ENCODE peak calls at places on chromosomes 5 and 9, in seven cellular contexts. I is kidney, U is tibial nerve, N is tibial artery, J is AG04449, X is foreskin fibroblast, H is pancreas. P is an unnamed sample.

GRCh38 chr5:54469655-54470054 is 14.2 kb downstream of the HSPB3 start:
- DNase-seq in J (no peak), I (no peak), U (no peak), X (peak), N (no peak), H (no peak), P (no peak)

GRCh38 chr5:150021491-150022162 is 21.1 kb downstream of the HMGXB3 start:
- DNase-seq in X (peak), U (no peak), N (peak), H (no peak), I (peak), J (no peak), P (peak)

GRCh38 chr9:3894764-3895163 is 369.0 kb upstream of the RFX3 start:
- DNase-seq in N (no peak), J (peak), X (peak), I (no peak), U (no peak), H (no peak), P (no peak)

GRCh38 chr5:147949711-147950573 is 43.6 kb upstream of the C5orf46 start:
- DNase-seq in I (no peak), N (no peak), H (no peak), U (no peak), X (peak), J (peak), P (no peak)

GRCh38 chr5:76524872-76525271 is 98.3 kb downstream of the F2RL2 start:
- DNase-seq in X (no peak), H (no peak), I (no peak), N (no peak), J (no peak), U (no peak), P (no peak)

GRCh38 chr5:180785151-180785781 is 17.3 kb downstream of the MGAT1 start:
- DNase-seq in N (no peak), X (peak), J (no peak), U (no peak), I (peak), H (peak), P (no peak)

GRCh38 chr5:145347026-145347616 is 488.0 kb downstream of the PRELID2 start:
- DNase-seq in U (no peak), X (peak), N (no peak), H (no peak), I (no peak), J (no peak), P (no peak)

GRCh38 chr9:447230-448025 is 232.8 kb downstream of the DOCK8 start:
- DNase-seq in N (no peak), I (no peak), J (no peak), X (no peak), U (no peak), H (no peak), P (no peak)

GRCh38 chr5:91408710-91409109 is 25.6 kb upstream of the ARRDC3 start:
- DNase-seq in I (no peak), X (peak), N (no peak), U (no peak), J (no peak), H (no peak), P (no peak)

GRCh38 chr9:128118472-128118857 is 9.1 kb downstream of the PTGES2 start:
- DNase-seq in U (no peak), J (no peak), X (no peak), I (peak), N (peak), H (no peak), P (peak)

GRCh38 chr9:109277451-109277850 is 43.4 kb downstream of the EPB41L4B start:
- DNase-seq in U (no peak), X (no peak), I (no peak), H (peak), J (no peak), N (no peak), P (no peak)

GRCh38 chr5:95773325-95774059 is 42.4 kb downstream of the RHOBTB3 start:
- DNase-seq in X (peak), H (no peak), J (peak), N (no peak), I (no peak), U (no peak), P (no peak)

GRCh38 chr5:33688041-33688980 is 203.5 kb downstream of the ADAMTS12 start:
- DNase-seq in J (no peak), I (no peak), X (no peak), H (no peak), N (no peak), U (no peak), P (no peak)

GRCh38 chr9:85332487-85332886 is 409.3 kb downstream of the AGTPBP1 start:
- DNase-seq in U (no peak), H (no peak), J (no peak), N (no peak), I (no peak), X (no peak), P (no peak)

GRCh38 chr5:88145603-88146467 is 122.8 kb downstream of the TMEM161B start:
- DNase-seq in H (no peak), J (no peak), X (peak), N (no peak), I (peak), U (no peak), P (no peak)

GRCh38 chr5:60521379-60522298 is 178.3 kb downstream of the DEPDC1B start:
- DNase-seq in U (no peak), X (no peak), I (no peak), H (no peak), N (no peak), J (no peak), P (no peak)

GRCh38 chr9:36827593-36827992 is 206.5 kb downstream of the PAX5 start:
- DNase-seq in I (peak), U (no peak), N (no peak), H (no peak), J (no peak), X (no peak), P (no peak)

GRCh38 chr9:125749951-125750655 is 2.9 kb downstream of the PBX3 start:
- DNase-seq in H (no peak), X (no peak), U (no peak), N (no peak), J (no peak), I (no peak), P (no peak)

GRCh38 chr5:135997936-135998335 is 30.9 kb upstream of the TGFBI start:
- DNase-seq in J (no peak), X (no peak), H (no peak), U (no peak), I (no peak), N (no peak), P (no peak)

GRCh38 chr5:39198080-39198479 is 21.3 kb downstream of the FYB1 start:
- DNase-seq in H (no peak), J (no peak), I (no peak), N (no peak), U (no peak), X (no peak), P (no peak)

GRCh38 chr5:3612561-3613175 is 17.0 kb downstream of the IRX1 start:
- DNase-seq in J (no peak), X (peak), N (no peak), H (no peak), U (no peak), I (no peak), P (no peak)

GRCh38 chr5:150057052-150057451 is 29.3 kb downstream of the CSF1R start:
- DNase-seq in U (no peak), N (peak), H (no peak), J (no peak), I (no peak), X (no peak), P (no peak)

GRCh38 chr5:105956456-105957177 is 1714.1 kb downstream of the EFNA5 start:
- DNase-seq in J (no peak), I (no peak), U (no peak), H (no peak), X (peak), N (no peak), P (no peak)

GRCh38 chr9:130885422-130886375 is 10.9 kb downstream of the QRFP start:
- DNase-seq in U (no peak), X (no peak), H (no peak), I (peak), J (no peak), N (peak), P (no peak)

GRCh38 chr9:136937186-136938001 is 7.1 kb downstream of the FBXW5 start:
- DNase-seq in J (no peak), I (no peak), H (no peak), X (no peak), U (no peak), N (no peak), P (no peak)

GRCh38 chr5:40551706-40552557 is 127.8 kb upstream of the PTGER4 start:
- DNase-seq in H (no peak), X (peak), I (no peak), N (no peak), U (no peak), J (peak), P (no peak)

GRCh38 chr9:133702798-133703570 is 35.2 kb downstream of the SARDH start:
- DNase-seq in X (no peak), H (peak), I (peak), U (no peak), J (no peak), N (peak), P (no peak)
- H3K4me3 ChIP-seq in X (no peak), H (no peak), I (peak), U (peak), J (no peak), N (peak), P (peak)

GRCh38 chr5:72841756-72842535 is 25.5 kb downstream of the TNPO1 start:
- DNase-seq in X (peak), I (no peak), J (no peak), N (no peak), H (no peak), U (no peak), P (no peak)

GRCh38 chr5:72845889-72846288 is 29.4 kb downstream of the TNPO1 start:
- DNase-seq in X (peak), N (no peak), J (no peak), H (no peak), U (no peak), I (no peak), P (no peak)

GRCh38 chr5:72844218-72844603 is 27.8 kb downstream of the TNPO1 start:
- DNase-seq in H (no peak), I (no peak), J (no peak), N (no peak), U (no peak), X (no peak), P (no peak)

GRCh38 chr5:72846483-72846882 is 30.0 kb downstream of the TNPO1 start:
- DNase-seq in J (no peak), X (no peak), H (no peak), I (no peak), U (no peak), N (no peak), P (no peak)

DNA sequence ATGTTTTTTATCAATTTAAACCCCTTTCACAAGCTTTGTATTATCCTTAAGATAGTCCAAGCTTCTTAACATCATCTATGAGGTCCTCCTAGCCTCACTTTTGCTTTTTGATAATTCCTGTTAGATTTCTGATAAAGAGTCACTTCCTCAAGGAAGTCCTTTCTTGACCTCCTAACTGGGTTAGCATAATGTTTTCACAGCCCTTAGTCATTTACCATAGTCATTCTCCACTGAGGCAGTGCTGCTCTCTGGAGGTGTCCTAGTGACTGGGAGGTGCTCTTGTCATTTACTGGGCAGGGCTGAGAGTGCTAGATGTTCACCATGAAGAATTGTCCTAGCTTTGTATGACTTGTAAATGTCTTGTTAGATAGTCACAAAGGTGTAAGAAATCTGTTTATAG is 26.4 kb downstream of the TNPO1 start:
- DNase-seq in I (no peak), H (no peak), U (no peak), X (peak), N (no peak), J (no peak), P (no peak)
- TF ChIP-seq CTCF in I (no peak), H (no peak), U (no peak), X (no peak), N (no peak), J (no peak), P (no peak)

GRCh38 chr5:78566747-78567449 is 81.7 kb downstream of the LHFPL2 start:
- DNase-seq in N (no peak), J (no peak), I (no peak), U (no peak), H (no peak), X (peak), P (no peak)

GRCh38 chr5:78568212-78568611 is 80.4 kb downstream of the LHFPL2 start:
- DNase-seq in I (no peak), X (no peak), U (peak), J (no peak), N (no peak), H (no peak), P (peak)

GRCh38 chr5:78570646-78571045 is 77.9 kb downstream of the LHFPL2 start:
- DNase-seq in X (no peak), N (no peak), I (no peak), J (no peak), U (no peak), H (no peak), P (no peak)

GRCh38 chr5:78569441-78569840 is 79.1 kb downstream of the LHFPL2 start:
- DNase-seq in I (peak), U (peak), H (peak), N (peak), J (no peak), X (peak), P (no peak)

DNA sequence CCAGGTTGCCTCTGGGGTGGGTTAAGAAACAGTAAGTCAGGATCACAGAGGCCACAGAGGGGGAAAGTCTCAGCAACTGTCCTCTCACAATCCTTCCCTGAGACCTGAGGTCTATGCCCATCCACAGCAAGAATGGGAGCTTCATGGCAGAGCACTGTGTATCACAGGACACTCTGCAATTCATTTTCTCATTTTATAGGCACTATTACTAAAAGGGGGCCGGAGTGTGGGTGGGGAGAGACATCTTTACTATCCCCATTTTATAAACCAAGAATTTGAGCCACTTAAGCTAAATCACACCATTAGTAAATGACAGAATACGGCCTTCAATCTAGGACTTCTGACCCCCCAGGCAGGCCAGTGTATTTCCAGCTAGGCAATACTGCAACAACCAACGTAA is 79.9 kb downstream of the LHFPL2 start:
- DNase-seq in X (no peak), N (no peak), J (no peak), U (no peak), I (no peak), H (no peak), P (no peak)
- H3K4me3 ChIP-seq in X (no peak), N (no peak), J (no peak), U (no peak), I (no peak), H (no peak), P (no peak)

GRCh38 chr5:85108471-85108870 is 723.8 kb upstream of the EDIL3 start:
- DNase-seq in U (no peak), H (no peak), X (no peak), I (no peak), N (no peak), J (no peak), P (no peak)
- TF ChIP-seq CTCF in U (no peak), H (no peak), X (no peak), I (no peak), N (no peak), J (no peak), P (no peak)

DNA sequence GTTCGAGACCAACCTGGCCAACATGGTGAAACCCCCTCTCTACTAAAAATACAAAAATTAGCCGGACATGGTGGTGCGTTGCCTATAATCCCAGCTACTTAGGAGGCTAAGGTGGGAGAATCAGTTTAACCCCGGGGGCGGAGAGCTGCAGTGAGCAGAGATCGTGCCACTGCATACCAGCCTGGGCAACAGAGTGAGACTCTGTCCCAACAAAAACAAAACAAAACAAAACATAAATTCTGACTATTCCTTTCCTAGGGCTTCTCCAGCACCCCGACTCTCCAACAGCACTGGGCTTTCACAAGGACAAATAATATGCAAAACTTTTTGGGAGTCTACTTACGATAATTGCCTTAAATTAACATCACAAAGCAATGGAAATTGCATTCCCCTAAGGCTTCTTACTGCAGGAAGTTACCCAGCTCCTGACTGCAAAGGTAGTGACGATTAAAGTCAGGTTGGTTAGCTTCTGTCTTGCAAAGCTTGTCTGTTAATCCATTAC is 15.9 kb upstream of the CDKN2AIPNL start:
- DNase-seq in N (no peak), X (no peak), U (no peak), J (no peak), H (no peak), I (no peak), P (no peak)
- H3K4me3 ChIP-seq in N (no peak), X (no peak), U (no peak), J (no peak), H (no peak), I (peak), P (no peak)

DNA sequence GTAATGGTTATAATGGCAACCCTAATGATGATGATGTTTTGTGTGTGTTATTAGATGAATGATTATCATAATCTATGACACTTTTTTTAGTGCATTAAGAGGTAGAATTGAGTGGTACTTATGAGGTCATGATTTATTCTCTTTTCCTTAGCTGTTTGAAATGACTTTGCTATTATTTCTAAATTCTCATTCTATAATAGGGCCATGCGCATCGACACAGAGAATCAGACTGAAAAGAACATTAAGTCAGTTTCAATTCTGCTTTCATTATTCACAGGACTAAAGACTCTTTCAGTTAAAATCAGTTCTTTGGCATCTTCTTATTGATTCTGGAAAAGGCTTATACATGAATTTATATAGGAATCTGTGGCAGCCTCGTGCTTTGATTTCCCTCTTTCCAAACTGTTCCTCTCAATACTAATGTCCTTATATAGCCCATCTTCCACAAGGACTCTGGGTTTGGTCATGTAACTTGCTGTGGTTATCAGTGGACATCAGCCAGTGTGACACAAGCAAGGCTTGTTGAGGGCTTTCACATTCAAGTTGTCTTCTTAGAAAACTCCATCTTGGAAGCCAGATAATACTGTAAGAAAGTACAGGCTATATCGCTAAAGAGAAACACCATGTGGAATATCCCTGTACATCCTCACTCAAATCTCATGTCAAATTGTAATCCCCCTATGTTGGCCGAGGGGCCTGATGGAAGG is 140.3 kb upstream of the CHD1 start:
- DNase-seq in I (no peak), N (no peak), J (no peak), H (no peak), X (no peak), U (no peak), P (no peak)
- TF ChIP-seq CTCF in I (no peak), N (no peak), J (no peak), H (no peak), X (no peak), U (no peak), P (no peak)

P was measured in dorsolateral prefrontal cortex.